ENCODE peak calls at places on chromosomes 5 and 9, in eight cellular contexts. X, W, Z, H, U, Q, N and B are unnamed samples.
A peak's percentile ranks its signal among the peaks of the same experiment; 100 is the strongest.

GRCh38 chr9:35538361-35539234 is 48.7 kb downstream of the RUSC2 start:
- DNase-seq in H (peak; percentile 83), N (peak; percentile 90), Q (no peak), X (peak; percentile 81), U (peak; percentile 87), Z (peak; percentile 83), W (peak; percentile 52), B (peak; percentile 80)

GRCh38 chr5:139193928-139194327 is 4.2 kb downstream of the SIL1 start:
- DNase-seq in N (no peak), W (peak; percentile 25), H (no peak), U (peak; percentile 18), Q (no peak), Z (no peak), X (no peak), B (no peak)

GRCh38 chr5:87784869-87785268 is 372.1 kb upstream of the CCNH start:
- DNase-seq in H (no peak), Q (no peak), Z (no peak), X (no peak), U (no peak), W (no peak), N (no peak), B (no peak)

GRCh38 chr5:171055881-171056454 is 194.2 kb downstream of the RANBP17 start:
- DNase-seq in Q (no peak), X (no peak), W (peak; percentile 1), N (no peak), U (peak; percentile 16), H (no peak), Z (no peak), B (no peak)

GRCh38 chr9:14314424-14314928 is 535 bp upstream of the NFIB start:
- DNase-seq in X (no peak), Z (peak; percentile 87), U (peak; percentile 96), H (peak; percentile 68), Q (peak; percentile 87), N (peak; percentile 96), W (peak; percentile 96), B (peak; percentile 75)

GRCh38 chr9:111992523-111992922 is 95.9 kb downstream of the UGCG start:
- DNase-seq in X (no peak), U (peak; percentile 83), Q (no peak), Z (no peak), N (peak; percentile 60), W (peak; percentile 90), H (peak; percentile 30), B (no peak)

GRCh38 chr9:115606851-115607250 is 488.9 kb upstream of the TNC start:
- DNase-seq in Q (no peak), W (no peak), H (no peak), X (no peak), U (peak; percentile 49), N (no peak), Z (no peak), B (no peak)

GRCh38 chr5:150111121-150111520 is 24.8 kb upstream of the CSF1R start:
- DNase-seq in Z (peak; percentile 44), N (no peak), H (no peak), Q (no peak), X (peak; percentile 52), U (no peak), W (no peak), B (no peak)

GRCh38 chr5:98468188-98468869 is 305.1 kb upstream of the RGMB start:
- DNase-seq in X (no peak), Q (peak; percentile 23), U (peak; percentile 94), W (peak; percentile 87), H (peak; percentile 13), N (peak; percentile 85), Z (no peak), B (peak; percentile 79)

GRCh38 chr5:88734983-88735382 is 148.0 kb downstream of the MEF2C start:
- DNase-seq in X (no peak), N (no peak), Z (no peak), W (no peak), Q (no peak), U (peak; percentile 39), H (no peak), B (no peak)

GRCh38 chr5:144484124-144484897 is 313.6 kb downstream of the KCTD16 start:
- DNase-seq in Q (peak; percentile 10), H (peak; percentile 11), W (peak; percentile 12), N (peak; percentile 77), X (no peak), Z (no peak), U (peak; percentile 68), B (no peak)

GRCh38 chr5:159310492-159310891 is 19.8 kb downstream of the IL12B start:
- DNase-seq in N (no peak), U (no peak), W (peak; percentile 59), X (peak; percentile 69), Z (peak; percentile 86), Q (no peak), H (no peak), B (no peak)

GRCh38 chr9:136863623-136864273 is 2.4 kb downstream of the EDF1 start:
- DNase-seq in N (no peak), Z (no peak), X (no peak), Q (no peak), H (no peak), W (no peak), U (no peak), B (no peak)

GRCh38 chr9:113222482-113222841 is 1.1 kb downstream of the SLC31A1 start:
- DNase-seq in X (no peak), H (peak; percentile 5), U (peak; percentile 30), W (peak; percentile 20), N (peak; percentile 65), Q (peak; percentile 21), Z (no peak), B (no peak)

GRCh38 chr5:170536498-170536897 is 32.7 kb downstream of the KCNIP1 start:
- DNase-seq in H (no peak), Z (no peak), Q (no peak), N (no peak), X (no peak), U (no peak), W (no peak), B (no peak)

GRCh38 chr9:18238752-18239151 is 235.2 kb upstream of the ADAMTSL1 start:
- DNase-seq in Z (no peak), H (no peak), W (peak; percentile 75), Q (no peak), U (peak; percentile 82), N (peak; percentile 73), X (no peak), B (no peak)

GRCh38 chr5:111069839-111070238 is 1.7 kb upstream of the TSLP start:
- DNase-seq in Z (no peak), N (peak; percentile 97), H (peak; percentile 49), X (no peak), U (peak; percentile 86), W (no peak), Q (no peak), B (no peak)

GRCh38 chr5:83265318-83265717 is 188.0 kb downstream of the XRCC4 start:
- DNase-seq in N (peak; percentile 46), Z (no peak), Q (peak; percentile 78), U (peak; percentile 39), H (peak; percentile 4), X (no peak), W (no peak), B (no peak)

GRCh38 chr5:177498013-177498847 is 826 bp upstream of the PDLIM7 start:
- DNase-seq in U (no peak), W (peak; percentile 29), Z (peak; percentile 78), X (peak; percentile 79), Q (no peak), N (no peak), H (no peak), B (no peak)

GRCh38 chr5:157362982-157363381 is 97.0 kb upstream of the NIPAL4 start:
- DNase-seq in N (no peak), W (peak; percentile 20), U (peak; percentile 22), H (no peak), X (no peak), Q (no peak), Z (no peak), B (no peak)

GRCh38 chr9:89419978-89420394 is 77.9 kb downstream of the SEMA4D start:
- DNase-seq in Q (no peak), X (no peak), W (no peak), Z (no peak), N (no peak), U (no peak), H (no peak), B (no peak)

GRCh38 chr5:68215888-68216736 is 556 bp downstream of the PIK3R1 start:
- DNase-seq in X (peak; percentile 78), H (peak; percentile 71), Q (no peak), Z (peak; percentile 82), N (no peak), W (peak; percentile 24), U (no peak), B (no peak)

GRCh38 chr9:108834959-108835696 is 20.7 kb downstream of the ACTL7B start:
- DNase-seq in H (no peak), X (no peak), N (no peak), W (peak; percentile 87), Q (no peak), U (peak; percentile 8), Z (no peak), B (no peak)

GRCh38 chr9:128785427-128785826 is 1.6 kb upstream of the TBC1D13 start:
- DNase-seq in H (no peak), Z (no peak), X (no peak), N (no peak), W (no peak), U (no peak), Q (no peak), B (no peak)

GRCh38 chr5:129746884-129747283 is 1.0 kb upstream of the MINAR2 start:
- DNase-seq in W (no peak), Z (no peak), U (no peak), N (no peak), H (no peak), X (no peak), Q (no peak), B (no peak)

GRCh38 chr5:173968154-173968553 is 20.8 kb upstream of the C5orf47 start:
- DNase-seq in N (no peak), Z (no peak), Q (no peak), U (no peak), X (peak; percentile 72), W (no peak), H (no peak), B (no peak)